ENCODE peak calls at places on chromosomes 3 and 15, in nine cellular contexts. P is GM06990, J is trophoblast cell, D is mesendoderm, F is A673, H is foreskin fibroblast, T is GM12864, O is mesenchymal stem cell, Z is cardiac muscle cell. Q is an unnamed sample.

GRCh38 chr15:34969340-34970097 is at the start of gene AQR:
- DNase-seq in Z (peak; percentile 99), T (peak; percentile 94), O (peak; percentile 98), P (peak; percentile 89), F (peak; percentile 99), H (peak; percentile 99), J (peak; percentile 99), D (peak; percentile 99), Q (peak; percentile 99)

GRCh38 chr3:138381413-138381901 is 33.1 kb downstream of the MRAS start:
- DNase-seq in O (peak; percentile 37), P (no peak), T (no peak), D (no peak), Z (peak; percentile 66), F (no peak), J (no peak), H (peak; percentile 31), Q (peak; percentile 34)

GRCh38 chr15:79004336-79004735 is 59.5 kb upstream of the CTSH start:
- DNase-seq in T (peak; percentile 91), F (peak; percentile 88), H (peak; percentile 68), J (peak; percentile 55), D (peak; percentile 94), Z (peak; percentile 69), P (peak; percentile 76), O (peak; percentile 81), Q (peak; percentile 58)

GRCh38 chr3:197029511-197030167 is at the start of gene MELTF:
- DNase-seq in J (peak; percentile 52), D (peak; percentile 71), O (peak; percentile 70), H (peak; percentile 75), Z (peak; percentile 79), P (peak; percentile 84), F (peak; percentile 62), T (no peak), Q (peak; percentile 82)

GRCh38 chr3:77059354-77059753 is 19.5 kb downstream of the ROBO2 start:
- DNase-seq in P (no peak), F (no peak), O (no peak), D (no peak), J (no peak), T (no peak), H (no peak), Z (no peak), Q (no peak)

GRCh38 chr3:123343296-123344174 is 105.4 kb downstream of the ADCY5 start:
- DNase-seq in P (no peak), J (no peak), F (no peak), T (no peak), D (peak; percentile 18), H (no peak), Z (no peak), O (no peak), Q (no peak)

GRCh38 chr15:84604804-84605203 is 4.0 kb downstream of the ZSCAN2 start:
- DNase-seq in P (peak; percentile 56), O (no peak), Z (no peak), J (no peak), H (no peak), T (no peak), F (no peak), D (no peak), Q (peak; percentile 22)

GRCh38 chr15:83319771-83320170 is 35.3 kb upstream of the BNC1 start:
- DNase-seq in P (no peak), O (no peak), F (no peak), J (no peak), Z (no peak), D (no peak), T (no peak), H (no peak), Q (no peak)

GRCh38 chr15:69476704-69477473 is 24.3 kb downstream of the RPLP1 start:
- DNase-seq in J (peak; percentile 56), T (no peak), P (no peak), Z (no peak), D (no peak), H (no peak), F (no peak), O (no peak), Q (no peak)

GRCh38 chr3:101036676-101037075 is 43.5 kb upstream of the ABI3BP start:
- DNase-seq in D (no peak), P (no peak), T (no peak), Z (no peak), H (peak; percentile 32), F (no peak), J (no peak), O (no peak), Q (no peak)

GRCh38 chr3:49554639-49555265 is 475 bp downstream of the BSN start:
- DNase-seq in T (no peak), P (no peak), Z (no peak), D (peak; percentile 44), O (peak; percentile 39), J (peak; percentile 64), F (peak; percentile 8), H (peak; percentile 70), Q (peak; percentile 35)

GRCh38 chr3:15014606-15015328 is 50.3 kb downstream of the MRPS25 start:
- DNase-seq in T (no peak), Z (peak; percentile 12), D (no peak), P (no peak), F (no peak), H (no peak), J (no peak), O (no peak), Q (no peak)

GRCh38 chr15:47887181-47887580 is 169.9 kb downstream of the SEMA6D start:
- DNase-seq in Z (no peak), J (no peak), D (no peak), T (no peak), H (no peak), O (no peak), F (peak; percentile 14), P (no peak), Q (no peak)

GRCh38 chr3:160016972-160017371 is 28.3 kb downstream of the IL12A start:
- DNase-seq in O (peak; percentile 61), P (no peak), H (peak; percentile 70), J (no peak), D (no peak), F (no peak), Z (peak; percentile 29), T (no peak), Q (peak; percentile 27)

GRCh38 chr3:54932606-54933005 is 4.7 kb upstream of the LRTM1 start:
- DNase-seq in H (no peak), D (no peak), O (no peak), Z (no peak), P (no peak), T (no peak), J (no peak), F (no peak), Q (no peak)

DNA sequence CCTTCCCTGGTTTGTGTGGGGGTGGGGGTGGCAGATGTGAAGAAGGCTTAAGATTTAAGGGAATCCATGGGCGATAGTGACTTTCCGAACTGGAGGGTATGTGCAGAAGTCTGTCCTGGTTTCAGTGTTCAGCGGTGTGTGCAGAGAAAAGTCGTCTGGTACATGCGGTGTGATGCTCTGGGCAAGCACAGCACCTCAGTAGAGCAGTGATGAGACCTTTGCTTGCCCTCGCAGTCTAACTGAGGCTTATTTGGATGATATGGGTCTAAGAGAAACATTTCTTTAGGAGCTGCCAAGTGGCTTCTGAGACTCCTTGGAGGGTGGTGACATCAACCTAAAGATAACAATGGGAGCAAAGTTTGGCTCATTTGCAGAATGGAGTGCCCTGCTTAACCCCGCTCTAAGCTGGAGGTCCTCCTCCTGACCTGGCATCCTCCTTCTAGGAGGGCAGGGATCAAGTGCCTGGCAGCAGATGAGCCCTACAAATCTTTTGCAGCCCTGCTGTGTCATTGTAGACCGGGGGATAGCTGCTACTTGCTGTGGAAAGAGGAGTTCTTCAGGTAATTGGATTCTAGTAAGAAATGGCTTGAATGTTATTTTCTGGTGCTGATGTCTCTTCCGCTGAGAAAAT is 228.1 kb upstream of the AZI2 start:
- DNase-seq in D (peak; percentile 47), O (no peak), Z (no peak), H (peak; percentile 12), J (no peak), T (no peak), P (no peak), F (no peak), Q (no peak)
- H3K4me3 ChIP-seq in D (peak overlapping the region; percentile 50), O (no peak overlapping the region), Z (peak overlapping the region; percentile 56), H (peak overlapping the region; percentile 5), J (no peak overlapping the region), T (no peak overlapping the region), P (no peak overlapping the region), F (peak overlapping the region; percentile 50), Q (no peak overlapping the region)

DNA sequence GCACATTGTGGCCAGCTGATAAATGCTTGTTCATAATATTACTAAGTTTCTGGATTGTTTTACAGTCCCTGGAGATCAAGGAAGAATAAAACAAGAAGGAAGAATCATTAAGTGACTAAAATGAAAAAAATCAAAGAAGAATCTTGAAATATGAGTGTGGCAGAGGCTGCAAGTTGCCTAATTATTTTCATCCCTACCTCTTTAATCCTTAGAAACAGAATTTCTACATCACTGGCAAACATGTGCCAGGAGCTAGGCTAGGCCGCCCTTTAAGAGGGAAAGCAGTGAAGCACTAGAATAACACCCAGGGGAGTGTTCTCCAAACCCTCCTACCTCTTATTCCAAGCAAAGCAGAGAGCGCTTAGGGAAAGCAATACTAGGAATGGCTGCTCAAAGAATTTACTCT is 98.9 kb downstream of the MAGI1 start:
- DNase-seq in P (no peak), J (no peak), O (no peak), T (no peak), D (no peak), H (peak; percentile 38), F (no peak), Z (no peak), Q (no peak)
- H3K4me3 ChIP-seq in P (no peak overlapping the region), J (no peak overlapping the region), O (no peak overlapping the region), T (no peak overlapping the region), D (no peak overlapping the region), H (no peak overlapping the region), F (no peak overlapping the region), Z (no peak overlapping the region), Q (no peak overlapping the region)

GRCh38 chr3:149506540-149506939 is 32.0 kb downstream of the TM4SF4 start:
- DNase-seq in F (no peak), P (no peak), J (no peak), H (peak; percentile 82), T (no peak), O (no peak), Z (no peak), D (no peak), Q (peak; percentile 34)

GRCh38 chr3:149507491-149508324 is 33.2 kb downstream of the TM4SF4 start:
- DNase-seq in T (no peak), P (no peak), O (peak; percentile 27), D (no peak), Z (peak; percentile 72), F (peak; percentile 35), H (peak; percentile 52), J (peak; percentile 97), Q (peak; percentile 37)

GRCh38 chr3:149510480-149510879 is 36.0 kb downstream of the TM4SF4 start:
- DNase-seq in J (no peak), P (no peak), T (no peak), Z (no peak), O (no peak), H (no peak), D (no peak), F (no peak), Q (no peak)

GRCh38 chr3:149511040-149511626 is 36.6 kb downstream of the TM4SF4 start:
- DNase-seq in H (no peak), Z (no peak), T (no peak), F (no peak), D (no peak), P (no peak), J (no peak), O (no peak), Q (no peak)

GRCh38 chr3:149506965-149507364 is 32.5 kb downstream of the TM4SF4 start:
- DNase-seq in H (peak; percentile 31), P (no peak), D (no peak), J (no peak), O (no peak), F (no peak), Z (no peak), T (no peak), Q (no peak)
- H3K4me3 ChIP-seq in H (no peak overlapping the region), P (no peak overlapping the region), D (no peak overlapping the region), J (no peak overlapping the region), O (no peak overlapping the region), F (no peak overlapping the region), Z (no peak overlapping the region), T (no peak overlapping the region), Q (no peak overlapping the region)

GRCh38 chr3:185263423-185263822 is 9.6 kb upstream of the EHHADH start:
- DNase-seq in P (no peak), Z (no peak), T (no peak), H (no peak), F (no peak), J (no peak), O (no peak), D (no peak), Q (no peak)
- H3K4me3 ChIP-seq in P (no peak overlapping the region), Z (no peak overlapping the region), T (no peak overlapping the region), H (no peak overlapping the region), F (no peak overlapping the region), J (no peak overlapping the region), O (no peak overlapping the region), D (no peak overlapping the region), Q (no peak overlapping the region)

Q was measured in fibroblast of villous mesenchyme.